ENCODE peak calls at places on chromosomes 5 and 9, in eight cellular contexts. A, M, W, X, Z, U, C and H are unnamed samples.

GRCh38 chr9:136943291-136944093 is 1.0 kb downstream of the FBXW5 start:
- DNase-seq in A (peak; percentile 21), M (no peak), W (peak; percentile 35), X (peak; percentile 72), Z (peak; percentile 76), U (peak; percentile 21), C (peak; percentile 11), H (no peak)

GRCh38 chr5:66010476-66010875 is 84.1 kb downstream of the ERBIN start:
- DNase-seq in A (no peak), M (peak; percentile 21), W (peak; percentile 3), X (peak; percentile 8), Z (no peak), U (peak; percentile 11), C (peak; percentile 12), H (no peak)

GRCh38 chr9:15543033-15543791 is 9.6 kb upstream of the CCDC171 start:
- DNase-seq in A (no peak), M (no peak), W (peak; percentile 27), X (peak; percentile 6), Z (no peak), U (peak; percentile 5), C (peak; percentile 52), H (no peak)

GRCh38 chr9:107367727-107368502 is 84.8 kb downstream of the RAD23B start:
- DNase-seq in A (peak; percentile 27), M (no peak), W (no peak), X (no peak), Z (no peak), U (no peak), C (no peak), H (peak; percentile 38)

GRCh38 chr9:131701789-131702337 is 38.0 kb downstream of the RAPGEF1 start:
- DNase-seq in A (no peak), M (no peak), W (no peak), X (no peak), Z (no peak), U (no peak), C (no peak), H (no peak)

GRCh38 chr9:115396071-115396529 is 278.1 kb upstream of the TNC start:
- DNase-seq in A (peak; percentile 28), M (peak; percentile 53), W (peak; percentile 31), X (no peak), Z (no peak), U (no peak), C (no peak), H (no peak)

GRCh38 chr9:92611621-92612275 is 58.2 kb downstream of the IPPK start:
- DNase-seq in A (no peak), M (no peak), W (no peak), X (no peak), Z (no peak), U (no peak), C (no peak), H (no peak)

GRCh38 chr9:33125871-33126822 is 41.0 kb downstream of the B4GALT1 start:
- DNase-seq in A (peak; percentile 71), M (no peak), W (peak; percentile 39), X (peak; percentile 65), Z (no peak), U (peak; percentile 73), C (peak; percentile 33), H (no peak)

GRCh38 chr5:72402381-72402890 is 82.3 kb downstream of the PTCD2 start:
- DNase-seq in A (no peak), M (no peak), W (no peak), X (peak; percentile 64), Z (no peak), U (peak; percentile 25), C (peak; percentile 45), H (peak; percentile 87)

GRCh38 chr5:39080597-39081204 is 6.5 kb upstream of the RICTOR start:
- DNase-seq in A (peak; percentile 25), M (peak; percentile 55), W (peak; percentile 87), X (peak; percentile 85), Z (no peak), U (peak; percentile 83), C (peak; percentile 87), H (peak; percentile 88)

GRCh38 chr5:65127181-65127901 is 354.4 kb downstream of the ADAMTS6 start:
- DNase-seq in A (peak; percentile 37), M (no peak), W (peak; percentile 21), X (peak; percentile 66), Z (no peak), U (peak; percentile 77), C (peak; percentile 77), H (peak; percentile 63)

GRCh38 chr9:82456621-82457020 is 468.0 kb downstream of the SPATA31D1 start:
- DNase-seq in A (peak; percentile 43), M (peak; percentile 21), W (no peak), X (peak; percentile 74), Z (no peak), U (peak; percentile 54), C (peak; percentile 2), H (peak; percentile 28)

GRCh38 chr9:101326035-101326434 is 58.8 kb downstream of the BAAT start:
- DNase-seq in A (no peak), M (no peak), W (no peak), X (no peak), Z (no peak), U (no peak), C (no peak), H (no peak)

GRCh38 chr5:138463335-138464017 is 1.8 kb upstream of the EGR1 start:
- DNase-seq in A (no peak), M (no peak), W (peak; percentile 39), X (peak; percentile 59), Z (no peak), U (no peak), C (peak; percentile 20), H (no peak)

GRCh38 chr5:142800776-142801494 is 30.8 kb downstream of the ARHGAP26 start:
- DNase-seq in A (no peak), M (no peak), W (no peak), X (no peak), Z (no peak), U (no peak), C (no peak), H (no peak)

GRCh38 chr5:126503602-126504104 is 80.4 kb downstream of the GRAMD2B start:
- DNase-seq in A (peak; percentile 45), M (no peak), W (peak; percentile 73), X (peak; percentile 57), Z (no peak), U (peak; percentile 77), C (peak; percentile 60), H (peak; percentile 54)

GRCh38 chr5:120219988-120220387 is 244.1 kb upstream of the PRR16 start:
- DNase-seq in A (no peak), M (no peak), W (no peak), X (no peak), Z (no peak), U (no peak), C (no peak), H (no peak)

GRCh38 chr5:77644443-77645157 is 6.1 kb upstream of the OTP start:
- DNase-seq in A (no peak), M (no peak), W (no peak), X (no peak), Z (no peak), U (no peak), C (no peak), H (no peak)

GRCh38 chr5:77645995-77646639 is 7.6 kb upstream of the OTP start:
- DNase-seq in A (no peak), M (no peak), W (no peak), X (no peak), Z (no peak), U (no peak), C (no peak), H (no peak)

GRCh38 chr5:77643654-77644404 is 5.3 kb upstream of the OTP start:
- DNase-seq in A (no peak), M (no peak), W (no peak), X (no peak), Z (no peak), U (no peak), C (no peak), H (no peak)

GRCh38 chr5:77642915-77643653 is 4.6 kb upstream of the OTP start:
- DNase-seq in A (no peak), M (no peak), W (no peak), X (no peak), Z (no peak), U (no peak), C (no peak), H (no peak)

GRCh38 chr5:77645158-77645994 is 6.9 kb upstream of the OTP start:
- DNase-seq in A (no peak), M (no peak), W (no peak), X (peak; percentile 52), Z (no peak), U (no peak), C (no peak), H (peak; percentile 44)
- H3K4me3 ChIP-seq in A (no peak overlapping the region), M (no peak overlapping the region), W (peak overlapping the region; percentile 27), X (peak overlapping the region; percentile 58), Z (peak overlapping the region; percentile 29), U (no peak overlapping the region), C (peak overlapping the region; percentile 45), H (peak overlapping the region; percentile 64)

GRCh38 chr9:88993871-88994819 is 2.9 kb downstream of the S1PR3 start:
- DNase-seq in A (no peak), M (no peak), W (no peak), X (peak; percentile 6), Z (no peak), U (no peak), C (no peak), H (no peak)
- H3K4me3 ChIP-seq in A (peak overlapping the region; percentile 97), M (no peak overlapping the region), W (no peak overlapping the region), X (no peak overlapping the region), Z (no peak overlapping the region), U (peak overlapping the region; percentile 97), C (peak overlapping the region; percentile 97), H (peak overlapping the region; percentile 88)

GRCh38 chr9:22088372-22089063 is 79.4 kb upstream of the CDKN2B start:
- DNase-seq in A (no peak), M (no peak), W (no peak), X (no peak), Z (no peak), U (no peak), C (no peak), H (no peak)

GRCh38 chr9:22079873-22080341 is 70.8 kb upstream of the CDKN2B start:
- DNase-seq in A (no peak), M (peak; percentile 53), W (peak; percentile 94), X (peak; percentile 88), Z (no peak), U (peak; percentile 86), C (peak; percentile 73), H (peak; percentile 76)

DNA sequence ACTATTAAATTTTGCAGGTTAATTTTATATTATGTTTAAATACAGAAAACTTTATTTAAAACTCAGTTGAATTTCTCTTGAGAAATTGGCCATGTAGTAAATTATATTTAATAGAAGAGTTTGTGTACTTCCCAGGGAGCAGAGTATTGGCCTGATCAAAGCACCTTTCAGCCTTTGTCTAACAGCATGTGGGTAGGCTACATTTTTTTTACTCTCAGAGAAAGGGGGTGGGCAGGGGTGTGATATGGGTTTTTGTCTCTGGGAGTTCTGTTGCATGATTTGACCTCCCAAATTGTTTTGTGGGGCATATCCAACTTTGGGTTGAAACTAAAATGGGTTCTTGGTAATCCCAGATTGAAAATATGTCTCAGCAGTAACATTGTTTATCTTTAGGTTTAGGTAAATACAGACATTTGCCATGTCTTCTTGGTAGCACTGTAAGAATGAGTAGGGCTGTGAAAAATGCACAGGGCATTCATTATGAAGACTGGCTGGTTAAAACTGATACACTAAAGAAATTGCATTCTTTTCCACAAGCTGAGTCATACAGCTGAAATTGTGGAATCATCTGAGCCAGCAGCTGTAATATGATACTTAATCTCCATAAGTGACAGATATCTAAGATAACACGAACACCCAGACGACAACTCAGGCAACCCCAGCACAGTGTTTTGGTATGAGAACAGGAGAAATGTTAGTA is 75.4 kb upstream of the CDKN2B start:
- DNase-seq in A (peak; percentile 96), M (peak; percentile 83), W (peak; percentile 80), X (peak; percentile 89), Z (no peak), U (peak; percentile 90), C (peak; percentile 93), H (peak; percentile 89)
- H3K4me3 ChIP-seq in A (no peak overlapping the region), M (no peak overlapping the region), W (no peak overlapping the region), X (peak overlapping the region; percentile 15), Z (no peak overlapping the region), U (no peak overlapping the region), C (no peak overlapping the region), H (peak overlapping the region; percentile 48)

GRCh38 chr5:8633259-8633658 is 764.3 kb downstream of the MTRR start:
- DNase-seq in A (no peak), M (peak; percentile 2), W (no peak), X (peak; percentile 2), Z (no peak), U (peak; percentile 18), C (no peak), H (peak; percentile 30)
- H3K4me3 ChIP-seq in A (no peak overlapping the region), M (no peak overlapping the region), W (no peak overlapping the region), X (no peak overlapping the region), Z (no peak overlapping the region), U (no peak overlapping the region), C (no peak overlapping the region), H (no peak overlapping the region)